ENCODE peak calls at places on chromosomes 12 and 14, in five cellular contexts. L is WERI-Rb-1, O is osteoblast, D is left lung, V is PC-3. I is an unnamed sample.

GRCh38 chr12:98438826-98439225 is 76.6 kb upstream of the TMPO start:
- DNase-seq in L (peak; percentile 26), O (no peak), D (no peak), V (no peak), I (no peak)

GRCh38 chr14:70422538-70422937 is 5.6 kb upstream of the SYNJ2BP start:
- DNase-seq in L (no peak), O (no peak), D (no peak), V (no peak), I (no peak)

GRCh38 chr12:64672925-64673409 is 62.7 kb downstream of the RASSF3 start:
- DNase-seq in L (no peak), O (no peak), D (peak; percentile 45), V (peak; percentile 42), I (peak; percentile 48)

GRCh38 chr12:131452444-131452860 is 258.4 kb upstream of the SFSWAP start:
- DNase-seq in L (peak; percentile 41), O (no peak), D (no peak), V (peak; percentile 69), I (no peak)

GRCh38 chr14:71021347-71022014 is 114.2 kb downstream of the PCNX1 start:
- DNase-seq in L (no peak), O (no peak), D (no peak), V (peak; percentile 96), I (no peak)

GRCh38 chr12:42299392-42300308 is 26.2 kb downstream of the ZCRB1 start:
- DNase-seq in L (no peak), O (no peak), D (no peak), V (peak; percentile 30), I (no peak)

GRCh38 chr14:80942158-80942738 is 710 bp upstream of the CEP128 start:
- DNase-seq in L (no peak), O (no peak), D (no peak), V (peak; percentile 27), I (no peak)

GRCh38 chr12:87728936-87729593 is 300.1 kb downstream of the C12orf50 start:
- DNase-seq in L (no peak), O (no peak), D (no peak), V (no peak), I (no peak)

GRCh38 chr12:38144049-38144448 is 172.5 kb upstream of the ALG10B start:
- DNase-seq in L (no peak), O (no peak), D (no peak), V (peak; percentile 13), I (no peak)

GRCh38 chr12:47286676-47287075 is 206.9 kb upstream of the AMIGO2 start:
- DNase-seq in L (no peak), O (no peak), D (no peak), V (no peak), I (no peak)

GRCh38 chr14:38868415-38869290 is 234.4 kb downstream of the SEC23A start:
- DNase-seq in L (no peak), O (no peak), D (no peak), V (no peak), I (no peak)

GRCh38 chr14:93395227-93395626 is 35.5 kb upstream of the UNC79 start:
- DNase-seq in L (no peak), O (no peak), D (no peak), V (no peak), I (no peak)

GRCh38 chr14:20522332-20522731 is 17.0 kb downstream of the RNASE10 start:
- DNase-seq in L (no peak), O (no peak), D (no peak), V (no peak), I (no peak)

GRCh38 chr12:132444957-132445883 is 44.7 kb upstream of the FBRSL1 start:
- DNase-seq in L (peak; percentile 90), O (no peak), D (peak; percentile 63), V (no peak), I (peak; percentile 78)

GRCh38 chr12:12803186-12803585 is 10.0 kb upstream of the DDX47 start:
- DNase-seq in L (no peak), O (peak; percentile 84), D (peak; percentile 84), V (peak; percentile 95), I (peak; percentile 52)

GRCh38 chr12:47032644-47033043 is 46.8 kb upstream of the PCED1B start:
- DNase-seq in L (no peak), O (peak; percentile 39), D (no peak), V (peak; percentile 78), I (no peak)

GRCh38 chr14:53695692-53696091 is 260.9 kb downstream of the BMP4 start:
- DNase-seq in L (no peak), O (no peak), D (no peak), V (no peak), I (no peak)

GRCh38 chr14:99605299-99605961 is 1.4 kb upstream of the CCDC85C start:
- DNase-seq in L (peak; percentile 89), O (peak; percentile 97), D (peak; percentile 61), V (peak; percentile 72), I (peak; percentile 75)

GRCh38 chr12:4215862-4216541 is 57.6 kb upstream of the CCND2 start:
- DNase-seq in L (no peak), O (no peak), D (no peak), V (peak; percentile 23), I (no peak)

GRCh38 chr12:86137936-86138335 is 118.3 kb downstream of the MGAT4C start:
- DNase-seq in L (no peak), O (peak; percentile 54), D (no peak), V (peak; percentile 79), I (no peak)

GRCh38 chr12:41277019-41277770 is 89.1 kb downstream of the PDZRN4 start:
- DNase-seq in L (peak; percentile 78), O (no peak), D (no peak), V (peak; percentile 57), I (no peak)

GRCh38 chr12:69534389-69534822 is 50.9 kb upstream of the CCT2 start:
- DNase-seq in L (no peak), O (peak; percentile 88), D (peak; percentile 74), V (peak; percentile 28), I (no peak)

GRCh38 chr12:6039894-6040601 is 84.4 kb downstream of the VWF start:
- DNase-seq in L (peak; percentile 65), O (peak; percentile 87), D (no peak), V (peak; percentile 74), I (peak; percentile 32)

GRCh38 chr14:75604979-75605825 is 26.8 kb downstream of the FLVCR2 start:
- DNase-seq in L (no peak), O (no peak), D (peak; percentile 63), V (no peak), I (no peak)

GRCh38 chr12:94289551-94290312 is 141.4 kb downstream of the PLXNC1 start:
- DNase-seq in L (no peak), O (peak; percentile 86), D (no peak), V (peak; percentile 73), I (no peak)

GRCh38 chr12:77855548-77855947 is 24.9 kb downstream of the NAV3 start:
- DNase-seq in L (no peak), O (peak; percentile 45), D (no peak), V (peak; percentile 33), I (no peak)

GRCh38 chr12:90978117-90978770 is 23.3 kb upstream of the CCER1 start:
- DNase-seq in L (no peak), O (peak; percentile 45), D (no peak), V (peak; percentile 81), I (no peak)

GRCh38 chr12:29082522-29082921 is 66.6 kb upstream of the FAR2 start:
- DNase-seq in L (no peak), O (no peak), D (no peak), V (no peak), I (no peak)

GRCh38 chr12:3492868-3493224 is 1.8 kb downstream of the PRMT8 start:
- DNase-seq in L (peak; percentile 15), O (peak; percentile 73), D (no peak), V (no peak), I (no peak)

GRCh38 chr12:129073157-129073915 is 220.1 kb downstream of the GLT1D1 start:
- DNase-seq in L (no peak), O (no peak), D (no peak), V (no peak), I (no peak)

GRCh38 chr12:129064201-129064881 is 211.1 kb downstream of the GLT1D1 start:
- DNase-seq in L (peak; percentile 65), O (no peak), D (no peak), V (no peak), I (no peak)

GRCh38 chr12:129069886-129070285 is 216.6 kb downstream of the GLT1D1 start:
- DNase-seq in L (no peak), O (no peak), D (no peak), V (no peak), I (no peak)

GRCh38 chr12:129063600-129063999 is 210.3 kb downstream of the GLT1D1 start:
- DNase-seq in L (no peak), O (no peak), D (no peak), V (no peak), I (no peak)

DNA sequence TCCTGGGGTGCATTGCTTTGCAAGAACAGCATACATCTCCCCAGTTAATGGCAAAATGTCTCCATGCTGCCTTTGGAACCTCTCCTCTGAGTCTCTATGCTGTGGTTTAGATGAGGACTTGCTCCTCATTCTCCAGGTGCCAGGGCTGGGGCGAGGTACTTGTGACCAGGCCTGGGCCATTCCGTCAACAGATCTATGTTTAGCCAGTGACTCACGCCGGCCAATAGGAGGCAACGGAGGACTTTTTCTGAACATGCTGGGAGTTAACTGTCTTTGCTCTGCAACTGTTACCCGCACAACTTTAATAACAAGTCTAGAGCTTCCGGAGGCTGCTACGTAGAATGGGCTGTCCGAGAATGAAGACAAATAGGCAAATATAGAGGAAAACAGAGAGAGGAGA is 214.2 kb downstream of the GLT1D1 start:
- DNase-seq in L (peak; percentile 65), O (no peak), D (no peak), V (no peak), I (no peak)
- TF ChIP-seq CTCF in L (peak; percentile 74), O (no peak), D (no peak), V (peak; percentile 4), I (no peak)

GRCh38 chr14:24083462-24083861 is 10.6 kb upstream of the PCK2 start:
- DNase-seq in L (no peak), O (no peak), D (no peak), V (no peak), I (no peak)

GRCh38 chr14:24084439-24084838 is 9.7 kb upstream of the PCK2 start:
- DNase-seq in L (no peak), O (peak; percentile 31), D (no peak), V (no peak), I (no peak)

GRCh38 chr14:24080888-24081738 is 9.8 kb downstream of the CPNE6 start:
- DNase-seq in L (peak; percentile 91), O (peak; percentile 93), D (peak; percentile 71), V (peak; percentile 59), I (peak; percentile 60)

GRCh38 chr14:24081739-24082204 is 10.4 kb downstream of the CPNE6 start:
- DNase-seq in L (peak; percentile 89), O (peak; percentile 62), D (no peak), V (no peak), I (no peak)

GRCh38 chr14:24082411-24083080 is 11.2 kb downstream of the CPNE6 start:
- DNase-seq in L (no peak), O (peak; percentile 83), D (no peak), V (no peak), I (no peak)
- H3K27me3 ChIP-seq in L (no peaks in the 10 kb centered on the region), O (peaks cover 40% of the 10 kb centered on the region), D (peaks cover 33% of the 10 kb centered on the region), V (no peaks in the 10 kb centered on the region), I (no peaks in the 10 kb centered on the region)

GRCh38 chr12:102873077-102873476 is 44.0 kb downstream of the PAH start:
- DNase-seq in L (no peak), O (no peak), D (no peak), V (no peak), I (no peak)
- H3K27ac ChIP-seq in L (no peak overlapping the region), O (no peak overlapping the region), D (no peak overlapping the region), V (no peak overlapping the region), I (no peak overlapping the region)

DNA sequence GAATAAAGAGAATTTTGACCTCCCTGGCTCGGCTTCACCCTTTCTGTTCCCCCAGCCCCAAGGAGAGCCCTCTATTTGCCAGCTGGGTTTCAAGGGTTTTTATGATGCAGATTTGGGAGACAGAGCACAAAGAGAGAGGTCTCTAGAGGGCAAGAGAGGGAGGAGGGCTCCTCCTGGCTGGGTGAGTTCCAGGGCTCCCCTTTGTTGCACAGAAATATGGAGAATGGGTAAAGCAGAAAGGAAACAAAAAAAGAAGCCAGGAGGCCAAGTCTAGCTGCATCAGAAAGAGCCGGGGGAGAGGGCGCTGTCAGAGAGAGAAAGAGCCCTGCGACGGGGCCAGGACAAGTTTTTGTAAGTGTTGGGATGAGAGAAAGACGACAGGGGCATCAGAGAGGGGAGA is 319.6 kb upstream of the RTL1 start:
- DNase-seq in L (no peak), O (no peak), D (no peak), V (no peak), I (no peak)
- TF ChIP-seq CTCF in L (no peak), O (no peak), D (no peak), V (no peak), I (no peak)

I was measured in CD4-positive, alpha-beta T cell.